ENCODE peak calls at places on chromosomes 11 and 22, in nine cellular contexts. W is fibroblast of pulmonary artery; T is osteocyte; E is MM.1S; I is CD4-positive, alpha-beta T cell; U is lower leg skin; H is CD8-positive, alpha-beta T cell; A is IMR-90; G is glutamatergic neuron. K is an unnamed sample.
A peak's percentile ranks its signal among the peaks of the same experiment; 100 is the strongest.

GRCh38 chr11:82003671-82004148 is 730.0 kb downstream of the FAM181B start:
- DNase-seq in W (no peak), T (peak; percentile 89), G (no peak), H (no peak), E (no peak), I (no peak), A (no peak), U (no peak), K (no peak)

GRCh38 chr22:35921777-35922176 is 106.8 kb downstream of the RBFOX2 start:
- DNase-seq in W (peak; percentile 93), T (peak; percentile 85), H (peak; percentile 7), E (peak; percentile 75), A (peak; percentile 90), I (no peak), G (peak; percentile 33), U (peak; percentile 79), K (no peak)

GRCh38 chr11:111019931-111020381 is 225.6 kb upstream of the POU2AF2 start:
- DNase-seq in A (peak; percentile 46), W (peak; percentile 57), T (no peak), I (no peak), U (no peak), E (no peak), G (no peak), H (no peak), K (no peak)

GRCh38 chr22:41009222-41009948 is 58.2 kb downstream of the RBX1 start:
- DNase-seq in I (no peak), H (no peak), U (no peak), T (no peak), A (peak; percentile 91), G (no peak), E (no peak), W (peak; percentile 14), K (no peak)

GRCh38 chr22:40031766-40032470 is 37.2 kb downstream of the FAM83F start:
- DNase-seq in E (no peak), U (no peak), W (no peak), I (no peak), H (no peak), A (no peak), T (no peak), G (no peak), K (no peak)

GRCh38 chr22:48890693-48891554 is 936.7 kb downstream of the BRD1 start:
- DNase-seq in W (no peak), T (peak; percentile 57), I (no peak), A (no peak), G (no peak), E (no peak), U (no peak), H (no peak), K (no peak)

GRCh38 chr22:46963672-46964545 is 201.5 kb downstream of the TBC1D22A start:
- DNase-seq in U (no peak), W (no peak), G (no peak), E (no peak), H (no peak), A (no peak), I (no peak), T (no peak), K (no peak)

GRCh38 chr22:32469799-32470212 is 4.8 kb upstream of the FBXO7 start:
- DNase-seq in A (peak; percentile 84), I (no peak), H (no peak), E (no peak), T (no peak), U (peak; percentile 51), W (peak; percentile 55), G (no peak), K (peak; percentile 59)

GRCh38 chr22:49046546-49047305 is 780.9 kb downstream of the BRD1 start:
- DNase-seq in T (no peak), E (peak; percentile 19), A (no peak), H (no peak), U (no peak), I (no peak), G (no peak), W (no peak), K (no peak)

GRCh38 chr11:67645521-67646457 is 4.7 kb downstream of the ACY3 start:
- DNase-seq in E (no peak), I (no peak), T (peak; percentile 81), G (no peak), W (no peak), H (no peak), U (no peak), A (no peak), K (peak; percentile 40)
- TF ChIP-seq CTCF in E (no peak), I (no peak), T (no peak), G (no peak), W (no peak), H (no peak), U (no peak), A (no peak), K (no peak)

DNA sequence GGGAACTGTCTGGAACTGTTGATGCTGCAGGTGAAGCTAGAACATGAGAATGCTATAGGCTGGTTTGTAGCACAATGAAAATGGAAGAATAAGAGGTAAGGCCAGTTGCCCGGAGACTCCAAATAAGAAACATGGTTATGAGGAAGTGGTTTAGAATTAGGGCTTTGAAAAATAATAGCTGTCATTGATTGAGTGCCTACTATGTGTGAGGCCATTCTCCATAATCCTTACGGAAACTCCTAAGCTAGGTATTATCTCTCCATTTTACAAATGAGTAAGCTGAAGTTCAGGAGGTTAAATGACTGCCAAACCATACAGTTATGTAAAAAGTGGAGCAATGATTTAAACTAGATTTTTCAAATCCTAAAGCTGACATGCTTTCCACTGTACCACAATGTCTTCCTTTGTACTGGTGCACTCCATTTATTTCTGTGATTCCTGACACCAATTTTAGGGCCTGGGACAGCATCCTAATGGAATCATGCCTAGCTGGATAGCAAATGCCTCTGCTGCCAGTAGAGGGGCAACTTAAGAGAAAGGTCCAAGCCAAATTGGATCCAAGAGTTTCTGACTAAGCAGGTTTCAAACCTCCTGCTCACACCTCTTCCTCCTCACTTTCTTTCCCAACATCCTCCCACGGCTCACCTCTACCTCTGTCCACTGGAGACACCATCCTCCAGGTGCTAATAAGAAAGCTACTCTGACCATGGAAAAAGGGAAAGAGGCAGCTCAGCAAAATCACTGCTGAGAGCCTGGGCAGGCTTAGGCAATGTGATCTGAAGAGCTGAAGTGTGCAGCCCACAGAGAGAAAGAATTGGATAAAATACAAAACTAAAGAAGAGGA is 46.9 kb upstream of the PICALM start:
- DNase-seq in G (no peak), U (no peak), T (no peak), A (peak; percentile 62), H (no peak), W (peak; percentile 19), I (no peak), E (no peak), K (no peak)
- TF ChIP-seq CTCF in G (no peak), U (no peak), T (no peak), A (no peak), H (no peak), W (peak; percentile 12), I (no peak), E (peak; percentile 10), K (no peak)

GRCh38 chr22:43226368-43226979 is 39.5 kb upstream of the TTLL12 start:
- DNase-seq in U (no peak), W (peak; percentile 11), A (peak; percentile 22), H (no peak), G (peak; percentile 77), T (no peak), I (no peak), E (no peak), K (no peak)
- TF ChIP-seq CTCF in U (no peak), W (no peak), A (no peak), H (no peak), G (no peak), T (peak; percentile 9), I (no peak), E (no peak), K (no peak)

GRCh38 chr11:12287374-12288211 is 89.8 kb upstream of the PARVA start:
- DNase-seq in H (no peak), U (peak; percentile 30), A (peak; percentile 99), I (no peak), G (peak; percentile 84), T (peak; percentile 86), E (no peak), W (peak; percentile 97), K (no peak)
- TF ChIP-seq CTCF in H (no peak), U (no peak), A (peak; percentile 60), I (no peak), G (peak; percentile 57), T (peak; percentile 54), E (peak; percentile 32), W (peak; percentile 65), K (no peak)

GRCh38 chr11:72460091-72460647 is 25.8 kb upstream of the CLPB start:
- DNase-seq in A (no peak), G (no peak), H (no peak), E (no peak), I (no peak), T (no peak), W (no peak), U (no peak), K (no peak)

GRCh38 chr11:72451836-72452376 is 17.6 kb upstream of the CLPB start:
- DNase-seq in G (no peak), U (no peak), E (no peak), A (no peak), W (no peak), I (no peak), H (no peak), T (no peak), K (no peak)

GRCh38 chr11:72456651-72457050 is 22.3 kb upstream of the CLPB start:
- DNase-seq in I (no peak), G (no peak), E (no peak), T (no peak), U (no peak), A (no peak), W (no peak), H (no peak), K (no peak)

DNA sequence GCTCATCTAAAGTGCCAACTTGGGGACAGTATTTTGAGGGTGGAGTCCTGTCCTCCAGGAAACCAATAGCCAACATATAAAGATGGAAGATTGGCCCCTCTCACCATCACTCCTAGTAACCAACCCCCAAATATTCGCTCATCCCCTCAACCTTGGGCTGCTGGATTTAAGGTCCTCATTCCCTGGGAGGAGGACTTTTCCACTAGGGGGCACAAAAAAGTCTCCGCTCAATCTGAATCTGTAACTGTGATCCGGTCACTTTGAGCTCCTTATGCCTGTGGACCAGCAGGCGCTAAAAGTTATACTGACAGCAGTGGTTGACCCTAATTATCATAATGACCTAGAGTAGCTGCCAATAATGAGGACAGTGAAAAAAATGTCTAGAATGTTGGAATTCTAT is 20.5 kb upstream of the CLPB start:
- DNase-seq in A (no peak), I (no peak), G (no peak), W (no peak), T (no peak), U (no peak), E (no peak), H (no peak), K (no peak)
- TF ChIP-seq CTCF in A (no peak), I (no peak), G (no peak), W (peak; percentile 31), T (no peak), U (no peak), E (no peak), H (no peak), K (no peak)

GRCh38 chr11:126914166-126914565 is 86.4 kb downstream of the KIRREL3 start:
- DNase-seq in W (no peak), U (no peak), A (peak; percentile 67), H (no peak), T (no peak), E (no peak), G (no peak), I (no peak), K (no peak)
- TF ChIP-seq CTCF in W (no peak), U (no peak), A (no peak), H (no peak), T (no peak), E (no peak), G (no peak), I (no peak), K (no peak)

GRCh38 chr11:62245271-62245753 is 3.3 kb downstream of the SCGB1D2 start:
- DNase-seq in H (no peak), A (peak; percentile 28), E (no peak), G (no peak), T (no peak), W (peak; percentile 59), U (no peak), I (no peak), K (no peak)
- TF ChIP-seq CTCF in H (no peak), A (no peak), E (peak; percentile 19), G (no peak), T (no peak), W (peak; percentile 33), U (no peak), I (no peak), K (no peak)